ENCODE peak calls at places on chromosomes 5 and 9, in six cellular contexts. Y, G, S, X, N and W are unnamed samples.
A peak's percentile ranks its signal among the peaks of the same experiment; 100 is the strongest.

GRCh38 chr5:61768692-61769281 is 436.7 kb downstream of the ZSWIM6 start:
- ATAC-seq in N (peak; percentile 24), X (peak; percentile 100), S (peak; percentile 100), Y (peak; percentile 98), G (peak; percentile 100), W (no peak)

GRCh38 chr9:120362446-120362845 is 217.5 kb downstream of the CDK5RAP2 start:
- ATAC-seq in X (no peak), G (no peak), Y (no peak), S (no peak), N (no peak), W (no peak)

GRCh38 chr9:13865869-13866268 is 448.1 kb downstream of the NFIB start:
- ATAC-seq in X (no peak), G (no peak), N (no peak), S (no peak), Y (no peak), W (peak; percentile 48)

GRCh38 chr5:62790348-62790747 is 211.7 kb downstream of the LRRC70 start:
- ATAC-seq in G (peak; percentile 77), Y (no peak), X (no peak), N (peak; percentile 39), S (no peak), W (peak; percentile 43)

GRCh38 chr9:27591093-27591492 is 17.8 kb upstream of the C9orf72 start:
- ATAC-seq in Y (no peak), X (no peak), G (no peak), N (no peak), S (no peak), W (no peak)

GRCh38 chr9:136671646-136672430 is 9.1 kb downstream of the EGFL7 start:
- ATAC-seq in G (peak; percentile 56), N (peak; percentile 31), S (peak; percentile 63), Y (peak; percentile 77), X (peak; percentile 63), W (no peak)

GRCh38 chr5:177552839-177553455 is 1.4 kb downstream of the FAM193B start:
- ATAC-seq in N (no peak), Y (no peak), X (no peak), S (peak; percentile 18), G (peak; percentile 69), W (no peak)

GRCh38 chr9:73613092-73613701 is 461.5 kb downstream of the ANXA1 start:
- ATAC-seq in G (no peak), Y (no peak), X (no peak), S (no peak), N (no peak), W (no peak)

GRCh38 chr5:125064610-125065009 is 318.2 kb upstream of the ZNF608 start:
- ATAC-seq in S (no peak), X (no peak), G (no peak), N (peak; percentile 81), Y (no peak), W (no peak)

GRCh38 chr9:106146066-106146840 is 451.9 kb downstream of the TMEM38B start:
- ATAC-seq in X (no peak), Y (no peak), S (no peak), N (no peak), G (no peak), W (no peak)

GRCh38 chr9:131405429-131405828 is 11.5 kb downstream of the PRRC2B start:
- ATAC-seq in N (peak; percentile 29), G (no peak), Y (no peak), S (no peak), X (no peak), W (no peak)

GRCh38 chr9:33794560-33794959 is 801 bp upstream of the PRSS3 start:
- ATAC-seq in S (no peak), Y (peak; percentile 17), G (no peak), N (no peak), X (no peak), W (no peak)
- TF ChIP-seq EP300 in S (no peak), Y (no peak), G (no peak), N (no peak), X (no peak), W (no peak)

DNA sequence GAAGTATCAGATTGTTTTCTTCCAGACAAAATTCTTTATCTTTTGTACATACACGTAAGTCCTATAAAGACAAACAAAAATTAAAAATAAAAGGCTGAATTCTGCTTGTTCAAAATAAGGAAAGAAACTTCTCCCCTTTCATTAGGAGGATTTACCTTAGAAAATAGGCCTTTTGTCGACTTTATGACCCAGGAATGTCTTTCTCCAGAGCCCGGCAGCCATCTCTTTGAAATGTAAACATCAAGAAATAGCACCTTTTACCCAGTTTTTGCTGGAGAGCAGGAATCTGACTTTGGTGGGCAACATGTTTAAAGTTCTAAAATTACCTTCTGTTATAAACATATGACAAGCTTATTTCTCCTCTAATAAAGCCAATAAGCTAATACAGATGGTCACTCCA is 373.0 kb upstream of the FTMT start:
- ATAC-seq in N (no peak), X (no peak), G (no peak), Y (no peak), S (no peak), W (no peak)
- H3K4me1 ChIP-seq in N (no peaks in the 10 kb centered on the region), X (no peaks in the 10 kb centered on the region), G (no peaks in the 10 kb centered on the region), Y (no peaks in the 10 kb centered on the region), S (peaks cover 3% of the 10 kb centered on the region), W (no peaks in the 10 kb centered on the region)

DNA sequence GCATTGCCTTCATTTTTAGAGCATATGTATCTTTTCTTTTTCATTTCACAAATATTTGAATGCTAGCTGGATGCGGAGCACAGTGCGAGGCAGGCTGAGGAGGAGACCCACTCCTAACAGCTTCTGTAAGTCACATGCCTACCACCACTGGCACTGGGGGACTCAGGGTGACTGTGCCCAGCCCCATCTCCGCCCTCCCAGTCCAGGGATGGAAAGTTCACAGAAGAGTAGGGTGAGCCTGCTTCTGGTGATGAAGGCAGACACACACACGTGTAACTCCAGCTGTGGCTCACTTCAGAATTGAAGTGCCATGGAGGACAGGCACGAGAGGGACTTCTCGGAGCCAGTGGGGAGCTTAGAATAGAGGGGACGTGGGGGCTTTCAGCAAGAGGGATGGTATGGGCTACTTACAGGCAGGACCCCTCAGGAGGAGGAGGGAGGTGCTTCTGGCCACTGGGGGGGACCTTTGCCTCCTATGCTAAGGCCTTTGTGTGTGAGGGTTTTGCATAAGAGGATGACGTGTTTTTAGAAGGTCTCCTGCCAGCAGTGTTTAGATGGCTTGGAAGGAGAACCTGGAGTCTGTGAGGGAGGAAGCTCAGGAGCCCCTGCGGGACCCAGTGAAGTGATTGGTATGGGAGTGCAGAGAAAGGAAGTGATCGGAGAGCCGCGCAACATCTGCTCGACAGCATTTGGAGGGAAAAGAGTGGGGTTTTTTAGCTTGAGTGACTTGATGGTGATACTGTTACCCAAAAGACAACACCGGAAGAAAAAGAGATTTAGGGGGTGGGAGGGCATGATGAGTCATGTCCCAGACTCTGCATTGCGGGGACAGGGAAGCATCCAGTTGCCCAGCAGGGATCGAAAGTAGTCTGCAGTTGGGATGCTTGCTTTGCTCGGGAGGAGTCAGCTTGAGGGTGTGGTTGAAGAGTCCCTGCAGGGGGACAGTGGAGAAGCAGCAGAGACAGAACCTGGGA is 163.5 kb upstream of the OTULINL start:
- ATAC-seq in G (no peak), X (no peak), S (no peak), Y (no peak), N (peak; percentile 52), W (peak; percentile 30)
- H3K27ac ChIP-seq in G (no peak overlapping the region), X (no peak overlapping the region), S (no peak overlapping the region), Y (peak overlapping the region; percentile 91), N (no peak overlapping the region), W (peak overlapping the region; percentile 61)

GRCh38 chr9:82152181-82152580 is 163.6 kb downstream of the SPATA31D1 start:
- ATAC-seq in S (no peak), N (no peak), G (no peak), Y (no peak), X (no peak), W (no peak)

GRCh38 chr9:82147798-82148440 is 159.3 kb downstream of the SPATA31D1 start:
- ATAC-seq in X (no peak), Y (no peak), S (no peak), N (no peak), G (no peak), W (no peak)

GRCh38 chr9:82153032-82153431 is 164.5 kb downstream of the SPATA31D1 start:
- ATAC-seq in X (no peak), S (no peak), N (no peak), G (no peak), Y (no peak), W (no peak)

GRCh38 chr9:82149647-82150046 is 161.1 kb downstream of the SPATA31D1 start:
- ATAC-seq in S (no peak), X (no peak), N (no peak), Y (no peak), G (no peak), W (no peak)

GRCh38 chr9:82148849-82149544 is 160.4 kb downstream of the SPATA31D1 start:
- ATAC-seq in S (no peak), Y (no peak), N (peak; percentile 58), G (no peak), X (no peak), W (no peak)
- TF ChIP-seq EP300 in S (no peak), Y (no peak), N (no peak), G (no peak), X (no peak), W (no peak)

GRCh38 chr9:124394596-124394995 is 20.6 kb downstream of the PSMB7 start:
- ATAC-seq in X (no peak), G (no peak), S (no peak), Y (peak; percentile 33), N (no peak), W (no peak)
- H3K4me1 ChIP-seq in X (peaks cover 19% of the 10 kb centered on the region), G (peaks cover 38% of the 10 kb centered on the region), S (peaks cover 53% of the 10 kb centered on the region), Y (peaks cover 5% of the 10 kb centered on the region), N (peaks cover 12% of the 10 kb centered on the region), W (no peaks in the 10 kb centered on the region)